ENCODE peak calls at places on chromosomes 7 and 10, in six cellular contexts. S is activated T-helper 9 cell treated with anti-CD3 and anti-CD28 coated beads, Interleukin-2, amount 50 U/mL, for 16 hours; I is progenitor cell of endocrine pancreas; O is A549; Z is T follicular helper cell; H is natural killer cell treated with Interleukin-12 subunit alpha and Interleukin-12 subunit beta and Interleukin-15 and Interleukin-18, amount 100 ng/mL, for 72 hours. W is an unnamed sample.

GRCh38 chr7:87784424-87784823 is 91.7 kb downstream of the SLC25A40 start:
- DNase-seq in S (no peak), I (no peak), O (no peak), Z (no peak), H (no peak), W (no peak)

GRCh38 chr7:156157409-156158012 is 345.2 kb upstream of the SHH start:
- DNase-seq in S (no peak), I (no peak), O (no peak), Z (no peak), H (no peak), W (no peak)

GRCh38 chr10:78729810-78730209 is 339.0 kb upstream of the ZMIZ1 start:
- DNase-seq in S (no peak), I (no peak), O (no peak), Z (no peak), H (no peak), W (no peak)

GRCh38 chr7:55129409-55130078 is 110.7 kb downstream of the EGFR start:
- DNase-seq in S (no peak), I (no peak), O (peak; percentile 35), Z (no peak), H (no peak), W (no peak)

GRCh38 chr10:119715628-119716505 is 10.0 kb upstream of the INPP5F start:
- DNase-seq in S (no peak), I (no peak), O (no peak), Z (no peak), H (no peak), W (no peak)

GRCh38 chr7:151062111-151062398 is 2.7 kb downstream of the SLC4A2 start:
- DNase-seq in S (no peak), I (no peak), O (no peak), Z (no peak), H (no peak), W (no peak)

GRCh38 chr10:31584789-31585406 is 265.9 kb downstream of the ZEB1 start:
- DNase-seq in S (no peak), I (no peak), O (no peak), Z (no peak), H (no peak), W (no peak)

GRCh38 chr10:34638405-34639054 is 176.6 kb downstream of the PARD3 start:
- DNase-seq in S (peak; percentile 45), I (peak; percentile 69), O (peak; percentile 41), Z (peak; percentile 38), H (peak; percentile 76), W (no peak)

GRCh38 chr7:11648980-11649379 is 183.0 kb downstream of the THSD7A start:
- DNase-seq in S (no peak), I (no peak), O (no peak), Z (no peak), H (no peak), W (no peak)

GRCh38 chr7:17380696-17381662 is 82.5 kb downstream of the AHR start:
- DNase-seq in S (no peak), I (no peak), O (no peak), Z (no peak), H (no peak), W (no peak)

GRCh38 chr10:86047588-86047987 is 319.0 kb downstream of the GRID1 start:
- DNase-seq in S (no peak), I (no peak), O (no peak), Z (no peak), H (no peak), W (no peak)

GRCh38 chr10:116385311-116385710 is 42.3 kb upstream of the PNLIPRP3 start:
- DNase-seq in S (no peak), I (no peak), O (no peak), Z (no peak), H (no peak), W (no peak)

GRCh38 chr10:34628174-34628802 is 186.8 kb downstream of the PARD3 start:
- DNase-seq in S (no peak), I (no peak), O (no peak), Z (no peak), H (no peak), W (no peak)

GRCh38 chr10:122474145-122474739 is 12.9 kb downstream of the HTRA1 start:
- DNase-seq in S (no peak), I (no peak), O (no peak), Z (no peak), H (no peak), W (no peak)

GRCh38 chr7:121073463-121074099 is 85.1 kb downstream of the CPED1 start:
- DNase-seq in S (no peak), I (no peak), O (no peak), Z (no peak), H (no peak), W (no peak)

GRCh38 chr10:81068446-81068845 is 530.7 kb downstream of the SH2D4B start:
- DNase-seq in S (no peak), I (no peak), O (no peak), Z (no peak), H (no peak), W (no peak)

GRCh38 chr10:124003481-124004371 is 89.7 kb downstream of the CHST15 start:
- DNase-seq in S (no peak), I (no peak), O (no peak), Z (no peak), H (peak; percentile 31), W (no peak)

GRCh38 chr7:135801045-135801693 is 52.6 kb upstream of the FAM180A start:
- DNase-seq in S (no peak), I (peak; percentile 26), O (peak; percentile 71), Z (peak; percentile 4), H (peak; percentile 66), W (no peak)

GRCh38 chr10:100566561-100566960 is 30.8 kb downstream of the HIF1AN start:
- DNase-seq in S (no peak), I (no peak), O (no peak), Z (no peak), H (no peak), W (no peak)

GRCh38 chr7:4819450-4820404 is 42.1 kb downstream of the PAPOLB start:
- DNase-seq in S (no peak), I (no peak), O (no peak), Z (no peak), H (no peak), W (no peak)

GRCh38 chr10:110641256-110641655 is 2.9 kb upstream of the RBM20 start:
- DNase-seq in S (peak; percentile 21), I (no peak), O (peak; percentile 75), Z (no peak), H (no peak), W (no peak)

GRCh38 chr7:46244752-46245151 is 323.7 kb upstream of the IGFBP3 start:
- DNase-seq in S (no peak), I (no peak), O (no peak), Z (no peak), H (no peak), W (no peak)

GRCh38 chr7:42222891-42223290 is 14.1 kb downstream of the GLI3 start:
- DNase-seq in S (no peak), I (no peak), O (no peak), Z (no peak), H (no peak), W (no peak)

GRCh38 chr10:101001225-101002035 is 1.8 kb downstream of the LZTS2 start:
- DNase-seq in S (no peak), I (no peak), O (no peak), Z (no peak), H (no peak), W (no peak)

GRCh38 chr7:28937593-28937992 is 20.5 kb downstream of the TRIL start:
- DNase-seq in S (no peak), I (no peak), O (no peak), Z (no peak), H (no peak), W (no peak)

GRCh38 chr10:121854809-121855445 is 72.9 kb downstream of the ATE1 start:
- DNase-seq in S (no peak), I (no peak), O (no peak), Z (no peak), H (no peak), W (no peak)

GRCh38 chr10:98170249-98171117 is 36.0 kb downstream of the R3HCC1L start:
- DNase-seq in S (no peak), I (peak; percentile 40), O (peak; percentile 44), Z (no peak), H (no peak), W (peak; percentile 32)

GRCh38 chr7:100126239-100126930 is 382 bp upstream of the MBLAC1 start:
- DNase-seq in S (no peak), I (no peak), O (no peak), Z (no peak), H (no peak), W (no peak)

GRCh38 chr10:55329796-55330195 is 528.8 kb upstream of the PCDH15 start:
- DNase-seq in S (no peak), I (no peak), O (no peak), Z (no peak), H (no peak), W (no peak)

GRCh38 chr7:12583922-12584321 is 13.4 kb downstream of the SCIN start:
- DNase-seq in S (no peak), I (no peak), O (no peak), Z (no peak), H (no peak), W (no peak)

GRCh38 chr10:80518143-80518806 is 19.4 kb upstream of the SH2D4B start:
- DNase-seq in S (no peak), I (no peak), O (no peak), Z (no peak), H (no peak), W (no peak)

GRCh38 chr10:131002031-131002861 is 309.3 kb downstream of the TCERG1L start:
- DNase-seq in S (no peak), I (no peak), O (no peak), Z (no peak), H (no peak), W (no peak)